ENCODE peak calls at places on chromosome 1, in eight cellular contexts. U, J, X, N, P, R, H and F are unnamed samples.
A peak's percentile ranks its signal among the peaks of the same experiment; 100 is the strongest.

GRCh38 chr1:220300442-220301121 is 28.3 kb upstream of the RAB3GAP2 start:
- DNase-seq in U (no peak), J (no peak), X (no peak), N (peak; percentile 91), P (peak; percentile 89), R (peak; percentile 34), H (peak; percentile 26), F (peak; percentile 75)

GRCh38 chr1:9539829-9540550 is 725 bp downstream of the SLC25A33 start:
- DNase-seq in U (no peak), J (no peak), X (peak; percentile 35), N (peak; percentile 62), P (no peak), R (peak; percentile 57), H (peak; percentile 26), F (no peak)

GRCh38 chr1:98827041-98827440 is 165.5 kb downstream of the SNX7 start:
- DNase-seq in U (no peak), J (no peak), X (no peak), N (no peak), P (no peak), R (no peak), H (no peak), F (no peak)

GRCh38 chr1:100896481-100896982 is 642 bp downstream of the SLC30A7 start:
- DNase-seq in U (peak; percentile 77), J (peak; percentile 69), X (peak; percentile 7), N (peak; percentile 64), P (no peak), R (peak; percentile 43), H (no peak), F (peak; percentile 19)

GRCh38 chr1:10561497-10561896 is 86.7 kb downstream of the PEX14 start:
- DNase-seq in U (no peak), J (no peak), X (peak; percentile 13), N (no peak), P (no peak), R (no peak), H (no peak), F (no peak)

GRCh38 chr1:28582248-28582615 is 9.8 kb upstream of the RAB42 start:
- DNase-seq in U (no peak), J (no peak), X (no peak), N (peak; percentile 56), P (no peak), R (no peak), H (no peak), F (no peak)

GRCh38 chr1:7255303-7256058 is 470.2 kb downstream of the CAMTA1 start:
- DNase-seq in U (no peak), J (no peak), X (no peak), N (peak; percentile 50), P (no peak), R (no peak), H (no peak), F (no peak)

GRCh38 chr1:65799601-65800000 is 6.9 kb downstream of the PDE4B start:
- DNase-seq in U (no peak), J (no peak), X (no peak), N (no peak), P (no peak), R (no peak), H (no peak), F (no peak)

GRCh38 chr1:41538741-41539415 is 54.4 kb upstream of the EDN2 start:
- DNase-seq in U (no peak), J (no peak), X (no peak), N (no peak), P (no peak), R (no peak), H (no peak), F (no peak)

GRCh38 chr1:72341661-72342060 is 59.3 kb upstream of the NEGR1 start:
- DNase-seq in U (no peak), J (no peak), X (no peak), N (no peak), P (no peak), R (no peak), H (no peak), F (no peak)

GRCh38 chr1:6205849-6206845 is at the start of gene RNF207:
- DNase-seq in U (peak; percentile 30), J (no peak), X (no peak), N (peak; percentile 80), P (no peak), R (peak; percentile 75), H (no peak), F (no peak)

GRCh38 chr1:110607663-110608230 is 1.6 kb upstream of the KCNA2 start:
- DNase-seq in U (peak; percentile 10), J (no peak), X (no peak), N (no peak), P (no peak), R (no peak), H (peak; percentile 28), F (no peak)

GRCh38 chr1:3192825-3193224 is 123.8 kb downstream of the PRDM16 start:
- DNase-seq in U (no peak), J (no peak), X (no peak), N (no peak), P (no peak), R (no peak), H (no peak), F (no peak)

GRCh38 chr1:29361686-29362085 is 125.4 kb downstream of the PTPRU start:
- DNase-seq in U (no peak), J (no peak), X (no peak), N (no peak), P (no peak), R (no peak), H (no peak), F (no peak)

GRCh38 chr1:30856260-30856790 is 52.2 kb downstream of the SDC3 start:
- DNase-seq in U (no peak), J (no peak), X (peak; percentile 95), N (peak; percentile 52), P (no peak), R (peak; percentile 27), H (no peak), F (no peak)

GRCh38 chr1:181038399-181038873 is 4.7 kb downstream of the MR1 start:
- DNase-seq in U (peak; percentile 66), J (peak; percentile 46), X (peak; percentile 50), N (peak; percentile 80), P (no peak), R (peak; percentile 55), H (peak; percentile 9), F (no peak)